ENCODE peak calls at places on chromosomes 7 and 10, in five cellular contexts. H is left colon, A is erythroblast, X is ELR, Y is NCI-H446. N is an unnamed sample.

GRCh38 chr7:34282271-34282670 is 375.7 kb upstream of the NPSR1 start:
- DNase-seq in H (no peak), A (no peak), X (no peak), Y (no peak), N (no peak)

GRCh38 chr10:33216661-33217427 is 117.6 kb downstream of the NRP1 start:
- DNase-seq in H (no peak), A (no peak), X (peak), Y (no peak), N (peak)

GRCh38 chr10:123761666-123762230 is 95.6 kb downstream of the GPR26 start:
- DNase-seq in H (no peak), A (no peak), X (no peak), Y (no peak), N (no peak)

GRCh38 chr7:44912775-44913347 is 27.5 kb upstream of the PURB start:
- DNase-seq in H (no peak), A (no peak), X (no peak), Y (no peak), N (peak)

GRCh38 chr7:52498319-52498718 is 537.1 kb upstream of the POM121L12 start:
- DNase-seq in H (no peak), A (no peak), X (no peak), Y (no peak), N (no peak)

GRCh38 chr7:104982773-104983619 is 31.0 kb upstream of the KMT2E start:
- DNase-seq in H (no peak), A (no peak), X (no peak), Y (no peak), N (no peak)

GRCh38 chr10:23198940-23199767 is 7.0 kb downstream of the PTF1A start:
- DNase-seq in H (no peak), A (no peak), X (no peak), Y (no peak), N (peak)

GRCh38 chr7:152862842-152863241 is 103.3 kb downstream of the ACTR3B start:
- DNase-seq in H (no peak), A (no peak), X (no peak), Y (no peak), N (no peak)

GRCh38 chr10:76150886-76151288 is 719.5 kb downstream of the LRMDA start:
- DNase-seq in H (no peak), A (no peak), X (no peak), Y (no peak), N (no peak)

GRCh38 chr10:114334301-114334700 is 70.0 kb downstream of the AFAP1L2 start:
- DNase-seq in H (no peak), A (no peak), X (no peak), Y (no peak), N (no peak)

GRCh38 chr7:35860664-35861063 is 59.8 kb downstream of the SEPTIN7 start:
- DNase-seq in H (no peak), A (no peak), X (no peak), Y (no peak), N (no peak)

GRCh38 chr10:129945941-129946760 is 17.9 kb downstream of the EBF3 start:
- DNase-seq in H (no peak), A (no peak), X (no peak), Y (no peak), N (no peak)

GRCh38 chr10:112362833-112363232 is 11.1 kb upstream of the ACSL5 start:
- DNase-seq in H (peak), A (no peak), X (peak), Y (no peak), N (no peak)

GRCh38 chr7:28573751-28574295 is 161.5 kb downstream of the CREB5 start:
- DNase-seq in H (no peak), A (no peak), X (no peak), Y (no peak), N (peak)

GRCh38 chr10:60662917-60663614 is 115.2 kb upstream of the CDK1 start:
- DNase-seq in H (no peak), A (no peak), X (peak), Y (no peak), N (peak)

GRCh38 chr10:70672165-70672992 is at the start of gene ADAMTS14:
- DNase-seq in H (peak), A (peak), X (peak), Y (peak), N (peak)

GRCh38 chr7:74061840-74062539 is 21.6 kb upstream of the LIMK1 start:
- DNase-seq in H (peak), A (peak), X (peak), Y (no peak), N (peak)

GRCh38 chr10:12252882-12253546 is 57.0 kb downstream of the CDC123 start:
- DNase-seq in H (no peak), A (peak), X (peak), Y (no peak), N (no peak)

GRCh38 chr10:72097448-72098300 is 9.3 kb upstream of the SPOCK2 start:
- DNase-seq in H (no peak), A (peak), X (peak), Y (no peak), N (peak)

GRCh38 chr10:97117372-97117771 is 68.4 kb downstream of the SLIT1 start:
- DNase-seq in H (no peak), A (no peak), X (peak), Y (no peak), N (peak)

GRCh38 chr10:103746598-103746997 is 108.8 kb downstream of the SH3PXD2A start:
- DNase-seq in H (no peak), A (no peak), X (no peak), Y (no peak), N (no peak)

GRCh38 chr10:43204943-43205671 is 61.8 kb downstream of the RASGEF1A start:
- DNase-seq in H (peak), A (peak), X (peak), Y (peak), N (peak)

GRCh38 chr7:111756687-111757178 is 194.4 kb upstream of the IMMP2L start:
- DNase-seq in H (peak), A (no peak), X (peak), Y (no peak), N (peak)

GRCh38 chr10:11639861-11640764 is 28.7 kb upstream of the USP6NL start:
- DNase-seq in H (no peak), A (no peak), X (no peak), Y (peak), N (peak)

GRCh38 chr7:134755422-134756022 is 23.9 kb upstream of the CALD1 start:
- DNase-seq in H (no peak), A (peak), X (peak), Y (no peak), N (peak)

GRCh38 chr10:95661818-95662217 is 5.3 kb upstream of the ALDH18A1 start:
- DNase-seq in H (no peak), A (no peak), X (no peak), Y (no peak), N (no peak)

GRCh38 chr7:19061331-19061730 is 56.1 kb downstream of the TWIST1 start:
- DNase-seq in H (no peak), A (no peak), X (no peak), Y (no peak), N (no peak)